ENCODE peak calls at places on chromosomes 13 and 19, in five cellular contexts. Q, X, W, A and E are unnamed samples.
A peak's percentile ranks its signal among the peaks of the same experiment; 100 is the strongest.

GRCh38 chr13:74767031-74767430 is 632.8 kb upstream of the KLF12 start:
- DNase-seq in Q (no peak), W (no peak), X (peak; percentile 3), A (no peak), E (peak; percentile 36)

GRCh38 chr13:77267362-77267761 is 59.5 kb downstream of the MYCBP2 start:
- DNase-seq in X (no peak), Q (no peak), A (peak; percentile 1), W (no peak), E (no peak)

GRCh38 chr19:32718286-32718685 is 1.3 kb upstream of the TDRD12 start:
- DNase-seq in X (no peak), A (no peak), Q (no peak), W (no peak), E (no peak)

GRCh38 chr13:86729206-86729605 is 930.0 kb upstream of the SLITRK6 start:
- DNase-seq in W (no peak), A (no peak), Q (no peak), X (no peak), E (no peak)

GRCh38 chr19:42285546-42285945 is 16.4 kb upstream of the PRR19 start:
- DNase-seq in X (no peak), W (no peak), A (no peak), Q (peak; percentile 30), E (no peak)

GRCh38 chr13:32150239-32150638 is 118.7 kb downstream of the FRY start:
- DNase-seq in W (no peak), A (no peak), X (no peak), Q (no peak), E (peak; percentile 27)

GRCh38 chr13:77289844-77290243 is 37.0 kb downstream of the MYCBP2 start:
- DNase-seq in X (no peak), Q (no peak), W (no peak), A (no peak), E (no peak)

GRCh38 chr19:18173572-18174294 is at the start of gene IFI30:
- DNase-seq in W (no peak), Q (peak; percentile 89), A (no peak), X (peak; percentile 94), E (peak; percentile 92)

GRCh38 chr19:1082928-1083816 is 12.0 kb downstream of the POLR2E start:
- DNase-seq in A (no peak), W (no peak), Q (no peak), X (no peak), E (no peak)

GRCh38 chr13:93244141-93244917 is 17.7 kb downstream of the GPC6 start:
- DNase-seq in Q (no peak), A (no peak), W (no peak), X (no peak), E (peak; percentile 37)

GRCh38 chr19:46951236-46951986 is 68.2 kb upstream of the NPAS1 start:
- DNase-seq in X (no peak), Q (no peak), W (no peak), A (no peak), E (no peak)

GRCh38 chr19:455031-455705 is 5.7 kb downstream of the SHC2 start:
- DNase-seq in X (no peak), W (no peak), Q (no peak), A (no peak), E (no peak)

GRCh38 chr13:98327326-98328314 is 150.6 kb upstream of the RNF113B start:
- DNase-seq in A (no peak), W (peak; percentile 18), X (no peak), Q (no peak), E (no peak)

GRCh38 chr19:2449019-2449418 is 7.7 kb downstream of the LMNB2 start:
- DNase-seq in X (no peak), A (no peak), W (no peak), Q (no peak), E (no peak)

GRCh38 chr13:97307882-97308624 is 85.9 kb downstream of the MBNL2 start:
- DNase-seq in Q (no peak), A (no peak), W (no peak), X (peak; percentile 45), E (peak; percentile 75)

GRCh38 chr13:25881946-25882574 is 169.8 kb downstream of the SHISA2 start:
- DNase-seq in Q (no peak), W (no peak), X (no peak), A (no peak), E (no peak)

GRCh38 chr13:38941353-38941945 is 49.2 kb downstream of the STOML3 start:
- DNase-seq in W (no peak), X (no peak), Q (no peak), A (no peak), E (no peak)

GRCh38 chr13:25137624-25137892 is 34.5 kb downstream of the AMER2 start:
- DNase-seq in W (no peak), X (no peak), A (no peak), Q (no peak), E (no peak)

GRCh38 chr13:48437381-48437780 is 24.5 kb upstream of the LPAR6 start:
- DNase-seq in Q (peak; percentile 38), X (peak; percentile 51), W (no peak), A (no peak), E (peak; percentile 90)

GRCh38 chr13:113043931-113044330 is 61.7 kb upstream of the F7 start:
- DNase-seq in W (no peak), Q (no peak), X (no peak), A (no peak), E (peak; percentile 6)

DNA sequence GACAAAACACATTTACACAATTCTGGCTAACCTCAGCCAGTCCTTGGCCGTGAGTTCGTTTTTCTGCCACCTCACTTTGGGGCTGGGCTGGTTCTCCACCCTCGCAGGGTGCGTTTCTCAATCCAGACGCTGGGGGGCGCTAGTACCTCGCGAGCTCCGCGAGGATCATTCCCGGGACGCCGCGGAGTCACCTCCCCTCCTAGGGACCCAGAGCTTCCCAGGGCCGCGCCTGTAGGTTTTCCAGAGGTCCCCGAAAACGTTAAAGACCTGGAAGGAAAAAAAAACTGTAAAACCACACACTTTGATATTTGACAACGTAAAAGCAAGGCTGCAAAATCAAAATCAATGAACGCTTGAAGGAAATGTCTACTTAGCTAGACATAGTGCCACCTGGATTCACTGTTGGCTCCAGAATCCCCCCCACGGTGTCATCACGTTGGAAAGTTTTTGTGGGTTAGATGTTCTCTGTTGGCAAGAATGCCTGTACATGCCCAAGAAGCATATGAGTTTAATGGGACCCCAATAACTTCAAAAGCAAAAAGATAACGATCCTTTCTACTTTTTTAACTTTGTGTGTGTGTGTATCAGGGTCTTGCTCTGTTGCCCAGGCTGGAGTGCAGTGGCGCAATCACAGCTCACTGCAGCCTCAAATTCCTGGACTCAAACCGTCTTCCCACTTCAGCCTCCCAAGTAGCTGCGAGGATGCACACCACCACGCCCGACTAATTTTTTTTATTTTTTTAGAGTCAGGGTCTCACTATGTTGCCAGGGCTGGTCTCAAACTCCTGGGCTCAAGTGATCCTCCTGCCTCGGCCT is 34.5 kb upstream of the TPM4 start:
- DNase-seq in X (peak; percentile 77), W (peak; percentile 23), A (no peak), Q (peak; percentile 87), E (peak; percentile 93)
- H3K4me3 ChIP-seq in X (no peak overlapping the region), W (peak overlapping the region; percentile 38), A (no peak overlapping the region), Q (no peak overlapping the region), E (no peak overlapping the region)

GRCh38 chr19:6374179-6374709 is 1.5 kb downstream of the PSPN start:
- DNase-seq in W (no peak), Q (peak; percentile 37), X (no peak), A (no peak), E (peak; percentile 79)
- H3K4me3 ChIP-seq in W (peak overlapping the region; percentile 64), Q (no peak overlapping the region), X (no peak overlapping the region), A (peak overlapping the region; percentile 97), E (no peak overlapping the region)

GRCh38 chr19:53466726-53467125 is 807 bp upstream of the ZNF813 start:
- DNase-seq in X (no peak), Q (no peak), W (no peak), A (no peak), E (no peak)

GRCh38 chr19:53461866-53462265 is 5.7 kb upstream of the ZNF813 start:
- DNase-seq in W (no peak), X (no peak), A (no peak), Q (no peak), E (no peak)

GRCh38 chr19:53467138-53467502 is 413 bp upstream of the ZNF813 start:
- DNase-seq in W (no peak), Q (peak; percentile 43), X (no peak), A (no peak), E (peak; percentile 26)

GRCh38 chr19:53467503-53468262 is at the start of gene ZNF813:
- DNase-seq in X (peak; percentile 96), Q (peak; percentile 96), A (peak; percentile 20), W (peak; percentile 50), E (peak; percentile 99)

DNA sequence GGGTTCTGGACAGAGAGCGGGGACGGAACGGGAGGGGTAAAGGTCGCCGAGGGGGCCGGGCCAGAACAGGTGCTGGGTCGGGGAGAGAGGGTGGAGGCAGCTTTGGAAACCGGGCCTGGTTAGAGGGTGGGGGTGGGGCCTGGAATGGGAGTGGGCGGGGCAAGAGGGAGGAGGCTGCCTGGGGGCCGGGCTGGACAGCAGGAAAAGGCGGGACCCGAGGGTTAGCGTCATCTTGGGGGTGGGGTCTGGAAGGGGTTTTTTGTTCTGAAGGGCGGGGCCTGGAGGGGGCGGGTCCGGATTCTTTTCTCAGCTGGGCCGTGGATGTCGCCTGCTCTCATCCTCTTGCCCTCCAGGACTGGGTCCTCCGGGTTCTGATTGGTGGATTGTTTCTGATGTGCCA is 4.3 kb upstream of the ZNF813 start:
- DNase-seq in X (peak; percentile 7), A (no peak), Q (peak; percentile 69), W (no peak), E (peak; percentile 88)
- H3K4me3 ChIP-seq in X (no peak overlapping the region), A (no peak overlapping the region), Q (no peak overlapping the region), W (no peak overlapping the region), E (peak overlapping the region; percentile 17)

GRCh38 chr13:23701191-23701590 is 131.0 kb downstream of the TNFRSF19 start:
- DNase-seq in A (no peak), X (no peak), W (no peak), Q (no peak), E (no peak)
- H3K4me3 ChIP-seq in A (no peak overlapping the region), X (no peak overlapping the region), W (no peak overlapping the region), Q (no peak overlapping the region), E (no peak overlapping the region)

GRCh38 chr13:110661256-110661655 is 44.7 kb downstream of the CARS2 start:
- DNase-seq in Q (no peak), W (no peak), A (no peak), X (no peak), E (no peak)
- H3K4me3 ChIP-seq in Q (no peak overlapping the region), W (no peak overlapping the region), A (no peak overlapping the region), X (no peak overlapping the region), E (no peak overlapping the region)

DNA sequence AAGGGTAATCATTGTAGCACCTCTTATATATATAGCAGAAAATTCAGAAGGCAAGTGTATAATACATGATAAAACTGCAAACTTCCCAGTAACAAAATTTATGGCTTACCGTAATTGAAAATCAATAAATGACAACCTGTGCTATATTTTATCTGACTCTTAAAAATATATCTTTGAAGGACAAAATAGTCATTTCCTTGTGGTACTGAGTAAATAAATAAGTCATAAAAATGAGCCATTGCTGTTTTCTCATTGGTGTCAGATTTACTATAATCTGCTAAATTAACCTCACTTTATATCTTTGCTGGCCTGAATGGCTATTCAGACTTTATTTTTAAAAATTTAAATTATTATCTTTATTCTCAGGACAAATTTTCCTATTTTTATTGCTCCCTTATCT is 1319.1 kb upstream of the SPRY2 start:
- DNase-seq in W (no peak), A (no peak), Q (no peak), X (no peak), E (no peak)
- H3K4me3 ChIP-seq in W (no peak overlapping the region), A (no peak overlapping the region), Q (no peak overlapping the region), X (no peak overlapping the region), E (no peak overlapping the region)